ENCODE peak calls at places on chromosomes 7 and 10, in seven cellular contexts. One of them, this sample, is unnamed. For H3K36me3 and H3K27me3, the result is how much of the 10 kb centered on the place peaks cover.

GRCh38 chr7:110568932-110569331 is 522.0 kb upstream of the LRRN3 start:
- DNase-seq in CD8-positive, alpha-beta T cell: no peak
- DNase-seq in mesendoderm: no peak
- DNase-seq in H7: no peak
- DNase-seq in left lung: no peak
- DNase-seq in suprapubic skin: no peak
- DNase-seq in WERI-Rb-1: no peak
- DNase-seq in this sample: peak

GRCh38 chr7:22709857-22710256 is 17.1 kb upstream of the IL6 start:
- DNase-seq in suprapubic skin: no peak
- DNase-seq in left lung: no peak
- DNase-seq in WERI-Rb-1: no peak
- DNase-seq in CD8-positive, alpha-beta T cell: no peak
- DNase-seq in H7: no peak
- DNase-seq in mesendoderm: no peak
- DNase-seq in this sample: no peak

GRCh38 chr10:126425473-126426065 is 37.3 kb upstream of the ADAM12 start:
- DNase-seq in CD8-positive, alpha-beta T cell: no peak
- DNase-seq in left lung: no peak
- DNase-seq in suprapubic skin: no peak
- DNase-seq in mesendoderm: no peak
- DNase-seq in H7: no peak
- DNase-seq in WERI-Rb-1: no peak
- DNase-seq in this sample: no peak

GRCh38 chr7:100705341-100705752 is 574 bp upstream of the POP7 start:
- DNase-seq in H7: peak
- DNase-seq in WERI-Rb-1: peak
- DNase-seq in suprapubic skin: no peak
- DNase-seq in mesendoderm: peak
- DNase-seq in CD8-positive, alpha-beta T cell: peak
- DNase-seq in left lung: peak
- DNase-seq in this sample: peak

GRCh38 chr10:5030989-5031388 is 27.3 kb upstream of the AKR1C2 start:
- DNase-seq in left lung: no peak
- DNase-seq in CD8-positive, alpha-beta T cell: no peak
- DNase-seq in WERI-Rb-1: no peak
- DNase-seq in suprapubic skin: no peak
- DNase-seq in H7: no peak
- DNase-seq in mesendoderm: no peak
- DNase-seq in this sample: no peak

GRCh38 chr7:87886875-87887274 is 10.6 kb downstream of the DBF4 start:
- DNase-seq in mesendoderm: peak
- DNase-seq in left lung: no peak
- DNase-seq in suprapubic skin: no peak
- DNase-seq in H7: no peak
- DNase-seq in CD8-positive, alpha-beta T cell: no peak
- DNase-seq in WERI-Rb-1: no peak
- DNase-seq in this sample: peak

GRCh38 chr7:48741545-48741944 is 182.8 kb upstream of the CDC14C start:
- DNase-seq in H7: no peak
- DNase-seq in mesendoderm: no peak
- DNase-seq in left lung: no peak
- DNase-seq in WERI-Rb-1: no peak
- DNase-seq in CD8-positive, alpha-beta T cell: no peak
- DNase-seq in suprapubic skin: no peak
- DNase-seq in this sample: no peak

GRCh38 chr7:135918134-135918533 is 59.0 kb downstream of the MTPN start:
- DNase-seq in CD8-positive, alpha-beta T cell: no peak
- DNase-seq in WERI-Rb-1: no peak
- DNase-seq in H7: no peak
- DNase-seq in left lung: no peak
- DNase-seq in suprapubic skin: no peak
- DNase-seq in mesendoderm: no peak
- DNase-seq in this sample: no peak

GRCh38 chr10:49255883-49256282 is 43.1 kb upstream of the C10orf71 start:
- DNase-seq in left lung: no peak
- DNase-seq in H7: no peak
- DNase-seq in mesendoderm: no peak
- DNase-seq in WERI-Rb-1: no peak
- DNase-seq in CD8-positive, alpha-beta T cell: no peak
- DNase-seq in suprapubic skin: no peak
- DNase-seq in this sample: no peak

GRCh38 chr7:30787476-30787875 is 16.3 kb downstream of the MINDY4 start:
- DNase-seq in mesendoderm: no peak
- DNase-seq in WERI-Rb-1: no peak
- DNase-seq in left lung: no peak
- DNase-seq in H7: no peak
- DNase-seq in suprapubic skin: no peak
- DNase-seq in CD8-positive, alpha-beta T cell: no peak
- DNase-seq in this sample: no peak

GRCh38 chr7:94297397-94297838 is 97.3 kb upstream of the COL1A2 start:
- DNase-seq in suprapubic skin: peak
- DNase-seq in mesendoderm: no peak
- DNase-seq in CD8-positive, alpha-beta T cell: no peak
- DNase-seq in left lung: peak
- DNase-seq in H7: no peak
- DNase-seq in WERI-Rb-1: no peak
- DNase-seq in this sample: peak

GRCh38 chr7:44376429-44377133 is 51.2 kb upstream of the CAMK2B start:
- DNase-seq in CD8-positive, alpha-beta T cell: no peak
- DNase-seq in WERI-Rb-1: no peak
- DNase-seq in left lung: no peak
- DNase-seq in H7: peak
- DNase-seq in mesendoderm: no peak
- DNase-seq in suprapubic skin: no peak
- DNase-seq in this sample: no peak

GRCh38 chr7:32059289-32060045 is 10.7 kb downstream of the PDE1C start:
- DNase-seq in CD8-positive, alpha-beta T cell: no peak
- DNase-seq in suprapubic skin: no peak
- DNase-seq in H7: no peak
- DNase-seq in mesendoderm: peak
- DNase-seq in WERI-Rb-1: no peak
- DNase-seq in left lung: no peak
- DNase-seq in this sample: no peak

GRCh38 chr10:132516771-132517725 is 20.5 kb upstream of the INPP5A start:
- DNase-seq in mesendoderm: peak
- DNase-seq in suprapubic skin: peak
- DNase-seq in WERI-Rb-1: peak
- DNase-seq in H7: peak
- DNase-seq in left lung: peak
- DNase-seq in CD8-positive, alpha-beta T cell: no peak
- DNase-seq in this sample: peak

GRCh38 chr10:97207756-97208346 is 22.1 kb upstream of the SLIT1 start:
- DNase-seq in H7: no peak
- DNase-seq in CD8-positive, alpha-beta T cell: no peak
- DNase-seq in mesendoderm: no peak
- DNase-seq in suprapubic skin: no peak
- DNase-seq in WERI-Rb-1: no peak
- DNase-seq in left lung: no peak
- DNase-seq in this sample: no peak

GRCh38 chr10:90644165-90644564 is 213.7 kb downstream of the HTR7 start:
- DNase-seq in CD8-positive, alpha-beta T cell: no peak
- DNase-seq in left lung: no peak
- DNase-seq in mesendoderm: no peak
- DNase-seq in suprapubic skin: no peak
- DNase-seq in WERI-Rb-1: no peak
- DNase-seq in H7: no peak
- DNase-seq in this sample: peak

GRCh38 chr7:145784809-145785780 is 331.5 kb upstream of the CNTNAP2 start:
- DNase-seq in mesendoderm: no peak
- DNase-seq in left lung: no peak
- DNase-seq in WERI-Rb-1: no peak
- DNase-seq in H7: no peak
- DNase-seq in suprapubic skin: no peak
- DNase-seq in CD8-positive, alpha-beta T cell: no peak
- DNase-seq in this sample: no peak

GRCh38 chr7:135510603-135511183 is 791 bp upstream of the CNOT4 start:
- DNase-seq in left lung: no peak
- DNase-seq in mesendoderm: no peak
- DNase-seq in WERI-Rb-1: no peak
- DNase-seq in suprapubic skin: no peak
- DNase-seq in H7: no peak
- DNase-seq in CD8-positive, alpha-beta T cell: no peak
- DNase-seq in this sample: peak

GRCh38 chr7:133572087-133572486 is 319.2 kb downstream of the EXOC4 start:
- DNase-seq in WERI-Rb-1: no peak
- DNase-seq in suprapubic skin: no peak
- DNase-seq in left lung: no peak
- DNase-seq in H7: no peak
- DNase-seq in mesendoderm: no peak
- DNase-seq in CD8-positive, alpha-beta T cell: no peak
- DNase-seq in this sample: peak

GRCh38 chr7:49244543-49244942 is 320.2 kb downstream of the CDC14C start:
- DNase-seq in left lung: no peak
- DNase-seq in WERI-Rb-1: no peak
- DNase-seq in suprapubic skin: no peak
- DNase-seq in CD8-positive, alpha-beta T cell: no peak
- DNase-seq in mesendoderm: peak
- DNase-seq in H7: peak
- DNase-seq in this sample: no peak

GRCh38 chr10:70657036-70657435 is 15.3 kb upstream of the ADAMTS14 start:
- DNase-seq in left lung: no peak
- DNase-seq in WERI-Rb-1: no peak
- DNase-seq in H7: no peak
- DNase-seq in mesendoderm: no peak
- DNase-seq in suprapubic skin: no peak
- DNase-seq in CD8-positive, alpha-beta T cell: no peak
- DNase-seq in this sample: no peak

GRCh38 chr10:79200346-79200745 is 131.6 kb downstream of the ZMIZ1 start:
- DNase-seq in mesendoderm: no peak
- DNase-seq in WERI-Rb-1: no peak
- DNase-seq in left lung: no peak
- DNase-seq in H7: no peak
- DNase-seq in suprapubic skin: no peak
- DNase-seq in CD8-positive, alpha-beta T cell: no peak
- DNase-seq in this sample: no peak
- H3K36me3 ChIP-seq in mesendoderm: under half
- H3K36me3 ChIP-seq in WERI-Rb-1: under half
- H3K36me3 ChIP-seq in left lung: under half
- H3K36me3 ChIP-seq in H7: under half
- H3K36me3 ChIP-seq in suprapubic skin: under half
- H3K36me3 ChIP-seq in CD8-positive, alpha-beta T cell: under half
- H3K36me3 ChIP-seq in this sample: under half

GRCh38 chr7:25949672-25950487 is 202.1 kb upstream of the NFE2L3 start:
- DNase-seq in WERI-Rb-1: no peak
- DNase-seq in mesendoderm: peak
- DNase-seq in suprapubic skin: no peak
- DNase-seq in H7: peak
- DNase-seq in left lung: peak
- DNase-seq in CD8-positive, alpha-beta T cell: no peak
- DNase-seq in this sample: no peak

GRCh38 chr7:25952277-25953057 is 199.5 kb upstream of the NFE2L3 start:
- DNase-seq in left lung: no peak
- DNase-seq in H7: peak
- DNase-seq in CD8-positive, alpha-beta T cell: no peak
- DNase-seq in WERI-Rb-1: peak
- DNase-seq in mesendoderm: peak
- DNase-seq in suprapubic skin: no peak
- DNase-seq in this sample: no peak

GRCh38 chr7:25953859-25954258 is 198.1 kb upstream of the NFE2L3 start:
- DNase-seq in left lung: no peak
- DNase-seq in H7: no peak
- DNase-seq in mesendoderm: no peak
- DNase-seq in CD8-positive, alpha-beta T cell: no peak
- DNase-seq in WERI-Rb-1: no peak
- DNase-seq in suprapubic skin: no peak
- DNase-seq in this sample: no peak

GRCh38 chr7:25950488-25951413 is 201.2 kb upstream of the NFE2L3 start:
- DNase-seq in mesendoderm: peak
- DNase-seq in CD8-positive, alpha-beta T cell: peak
- DNase-seq in suprapubic skin: peak
- DNase-seq in WERI-Rb-1: peak
- DNase-seq in H7: peak
- DNase-seq in left lung: peak
- DNase-seq in this sample: peak

GRCh38 chr7:25951414-25952276 is 200.4 kb upstream of the NFE2L3 start:
- DNase-seq in left lung: no peak
- DNase-seq in mesendoderm: peak
- DNase-seq in H7: peak
- DNase-seq in WERI-Rb-1: no peak
- DNase-seq in CD8-positive, alpha-beta T cell: no peak
- DNase-seq in suprapubic skin: peak
- DNase-seq in this sample: peak
- H3K27me3 ChIP-seq in left lung: under half
- H3K27me3 ChIP-seq in mesendoderm: under half
- H3K27me3 ChIP-seq in H7: under half
- H3K27me3 ChIP-seq in WERI-Rb-1: under half
- H3K27me3 ChIP-seq in CD8-positive, alpha-beta T cell: under half
- H3K27me3 ChIP-seq in suprapubic skin: under half
- H3K27me3 ChIP-seq in this sample: under half

GRCh38 chr7:156516791-156517378 is 123.7 kb upstream of the RNF32 start:
- DNase-seq in mesendoderm: no peak
- DNase-seq in suprapubic skin: no peak
- DNase-seq in CD8-positive, alpha-beta T cell: no peak
- DNase-seq in H7: no peak
- DNase-seq in left lung: no peak
- DNase-seq in WERI-Rb-1: no peak
- DNase-seq in this sample: no peak
- H3K4me3 ChIP-seq in mesendoderm: no peak
- H3K4me3 ChIP-seq in suprapubic skin: no peak
- H3K4me3 ChIP-seq in CD8-positive, alpha-beta T cell: no peak
- H3K4me3 ChIP-seq in H7: no peak
- H3K4me3 ChIP-seq in left lung: no peak
- H3K4me3 ChIP-seq in WERI-Rb-1: no peak
- H3K4me3 ChIP-seq in this sample: no peak

GRCh38 chr7:901388-902154 is 25.2 kb downstream of the GET4 start:
- DNase-seq in left lung: peak
- DNase-seq in suprapubic skin: no peak
- DNase-seq in CD8-positive, alpha-beta T cell: peak
- DNase-seq in mesendoderm: peak
- DNase-seq in WERI-Rb-1: peak
- DNase-seq in H7: peak
- DNase-seq in this sample: peak

GRCh38 chr7:901041-901387 is 24.7 kb downstream of the GET4 start:
- DNase-seq in mesendoderm: no peak
- DNase-seq in WERI-Rb-1: no peak
- DNase-seq in H7: no peak
- DNase-seq in left lung: no peak
- DNase-seq in suprapubic skin: no peak
- DNase-seq in CD8-positive, alpha-beta T cell: peak
- DNase-seq in this sample: no peak

GRCh38 chr7:904847-905246 is 28.5 kb downstream of the GET4 start:
- DNase-seq in left lung: no peak
- DNase-seq in mesendoderm: no peak
- DNase-seq in CD8-positive, alpha-beta T cell: no peak
- DNase-seq in H7: no peak
- DNase-seq in suprapubic skin: no peak
- DNase-seq in WERI-Rb-1: no peak
- DNase-seq in this sample: no peak

GRCh38 chr7:903921-904755 is 27.8 kb downstream of the GET4 start:
- DNase-seq in WERI-Rb-1: no peak
- DNase-seq in CD8-positive, alpha-beta T cell: peak
- DNase-seq in H7: no peak
- DNase-seq in mesendoderm: no peak
- DNase-seq in left lung: no peak
- DNase-seq in suprapubic skin: no peak
- DNase-seq in this sample: no peak

DNA sequence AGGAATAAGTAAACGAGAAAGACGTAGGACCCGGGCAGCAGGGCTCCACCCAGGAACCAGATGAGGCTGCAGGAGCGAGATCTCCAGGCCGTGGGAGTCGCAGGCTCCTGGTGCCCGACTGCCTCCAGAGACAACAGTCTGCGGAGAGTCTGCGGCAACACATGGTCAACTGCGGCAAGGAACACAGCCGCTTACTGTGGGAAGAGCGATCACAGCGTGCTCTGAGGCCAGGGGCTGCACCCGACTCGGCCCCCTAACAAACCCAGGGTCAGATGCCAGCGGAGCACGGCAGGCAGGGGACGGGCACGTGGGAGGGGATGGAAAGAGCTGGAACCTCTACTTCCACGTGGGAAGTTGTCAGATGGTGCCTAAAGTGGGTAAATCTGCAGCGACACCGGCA is 26.6 kb downstream of the GET4 start:
- DNase-seq in left lung: no peak
- DNase-seq in suprapubic skin: no peak
- DNase-seq in mesendoderm: no peak
- DNase-seq in WERI-Rb-1: no peak
- DNase-seq in H7: no peak
- DNase-seq in CD8-positive, alpha-beta T cell: peak
- DNase-seq in this sample: no peak
- H3K36me3 ChIP-seq in left lung: under half
- H3K36me3 ChIP-seq in suprapubic skin: under half
- H3K36me3 ChIP-seq in mesendoderm: under half
- H3K36me3 ChIP-seq in WERI-Rb-1: under half
- H3K36me3 ChIP-seq in H7: under half
- H3K36me3 ChIP-seq in CD8-positive, alpha-beta T cell: under half
- H3K36me3 ChIP-seq in this sample: under half

This sample was measured in bronchial epithelial cell.